ENCODE peak calls at places on chromosomes 16 and 17, in four cellular contexts. W is stomach, O is A549, A is ovary. S is an unnamed sample.

GRCh38 chr17:16938031-16938430 is 33.9 kb downstream of the TNFRSF13B start:
- DNase-seq in W (peak; percentile 8), O (no peak), A (no peak), S (no peak)

GRCh38 chr17:69474171-69474831 is 59.8 kb downstream of the MAP2K6 start:
- DNase-seq in W (no peak), O (no peak), A (no peak), S (no peak)

GRCh38 chr17:39628655-39629493 is 2.1 kb downstream of the PPP1R1B start:
- DNase-seq in W (peak; percentile 49), O (no peak), A (no peak), S (no peak)

GRCh38 chr17:61514491-61514890 is 62.3 kb downstream of the TBX4 start:
- DNase-seq in W (no peak), O (no peak), A (no peak), S (no peak)

GRCh38 chr16:77596243-77596642 is 126.1 kb upstream of the NUDT7 start:
- DNase-seq in W (no peak), O (no peak), A (no peak), S (no peak)

GRCh38 chr17:34156741-34157589 is 98.1 kb upstream of the CCL2 start:
- DNase-seq in W (no peak), O (no peak), A (no peak), S (no peak)

GRCh38 chr17:8610558-8610957 is 20.0 kb downstream of the MYH10 start:
- DNase-seq in W (no peak), O (no peak), A (no peak), S (no peak)

GRCh38 chr16:58306327-58306726 is 11.5 kb upstream of the PRSS54 start:
- DNase-seq in W (peak; percentile 56), O (no peak), A (no peak), S (no peak)

GRCh38 chr17:42704495-42705494 is 22.5 kb downstream of the CNTNAP1 start:
- DNase-seq in W (no peak), O (no peak), A (no peak), S (no peak)

GRCh38 chr17:34769049-34769448 is 189.7 kb downstream of the TMEM132E start:
- DNase-seq in W (no peak), O (no peak), A (no peak), S (no peak)

GRCh38 chr16:68455631-68456030 is 7.3 kb upstream of the SMPD3 start:
- DNase-seq in W (no peak), O (no peak), A (no peak), S (no peak)

GRCh38 chr17:46783031-46783593 is 35.4 kb downstream of the WNT3 start:
- DNase-seq in W (peak; percentile 76), O (no peak), A (no peak), S (no peak)

GRCh38 chr16:85483424-85483823 is 129.7 kb upstream of the GSE1 start:
- DNase-seq in W (no peak), O (no peak), A (no peak), S (no peak)

GRCh38 chr17:74992223-74992622 is 4.8 kb downstream of the CDR2L start:
- DNase-seq in W (no peak), O (no peak), A (no peak), S (no peak)

GRCh38 chr16:6081320-6081976 is 983.9 kb upstream of the EEF2KMT start:
- DNase-seq in W (no peak), O (peak; percentile 7), A (no peak), S (peak; percentile 10)

GRCh38 chr16:72367841-72368240 is 195.9 kb upstream of the PMFBP1 start:
- DNase-seq in W (no peak), O (no peak), A (no peak), S (no peak)

GRCh38 chr17:83137523-83137922 is 58.1 kb downstream of the METRNL start:
- DNase-seq in W (no peak), O (no peak), A (peak; percentile 4), S (no peak)

GRCh38 chr17:81306491-81306890 is 11.4 kb upstream of the SLC38A10 start:
- DNase-seq in W (no peak), O (no peak), A (no peak), S (no peak)

GRCh38 chr16:35743101-35743692 is 2283.8 kb downstream of the TP53TG3F start:
- DNase-seq in W (no peak), O (no peak), A (no peak), S (no peak)

GRCh38 chr17:10857976-10858375 is 20.1 kb upstream of the PIRT start:
- DNase-seq in W (no peak), O (no peak), A (no peak), S (no peak)

GRCh38 chr17:58991718-58992331 is 114.9 kb downstream of the TRIM37 start:
- DNase-seq in W (peak; percentile 46), O (no peak), A (no peak), S (peak; percentile 15)

DNA sequence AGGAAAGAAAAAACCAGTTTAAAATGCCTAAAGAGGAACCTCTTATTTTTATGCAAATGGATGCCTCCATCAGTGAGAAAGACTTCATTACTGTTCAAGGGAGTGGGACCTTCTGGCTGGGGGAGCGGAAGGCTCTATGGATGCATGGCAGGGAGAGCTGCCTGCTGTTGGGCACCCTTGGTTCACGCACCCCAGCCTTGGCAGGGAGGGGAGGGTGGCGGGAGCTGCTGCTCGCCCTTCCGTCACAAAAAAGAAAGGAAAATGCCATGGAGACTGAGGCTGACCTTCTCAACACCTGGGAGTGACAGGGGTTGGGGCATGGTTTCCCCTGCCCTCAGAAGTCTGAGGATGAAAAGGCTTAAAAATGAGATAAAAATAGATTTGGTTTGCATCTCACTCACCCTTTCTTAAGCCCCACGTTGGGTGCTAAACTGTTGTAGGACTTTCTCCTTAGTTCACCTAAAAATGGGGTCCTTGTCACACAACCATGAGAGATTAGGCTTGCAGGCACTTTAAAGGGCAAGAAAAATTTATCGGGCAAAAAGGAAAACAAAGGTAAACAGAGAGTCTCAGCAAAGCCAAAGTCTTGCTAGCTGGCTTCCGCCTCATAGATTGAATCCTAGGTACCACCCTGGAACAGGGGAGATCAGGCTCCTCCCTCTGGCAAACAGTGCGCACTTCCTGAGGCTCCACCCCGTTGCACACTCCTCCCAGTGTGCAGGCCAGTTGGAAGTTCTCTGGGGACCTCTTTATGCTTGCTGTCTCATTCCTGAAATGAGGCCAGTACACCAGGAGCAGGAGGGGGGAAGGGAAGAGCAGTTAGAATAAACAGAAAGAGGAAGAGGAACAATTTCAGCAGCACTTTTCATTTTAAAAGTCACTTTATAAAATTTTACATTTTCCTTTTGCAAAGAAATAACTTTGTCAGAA is 31.6 kb downstream of the PHKB start:
- DNase-seq in W (peak; percentile 47), O (no peak), A (peak; percentile 21), S (no peak)
- TF ChIP-seq POLR2A in W (no peak), O (no peak), A (no peak), S (no peak)

DNA sequence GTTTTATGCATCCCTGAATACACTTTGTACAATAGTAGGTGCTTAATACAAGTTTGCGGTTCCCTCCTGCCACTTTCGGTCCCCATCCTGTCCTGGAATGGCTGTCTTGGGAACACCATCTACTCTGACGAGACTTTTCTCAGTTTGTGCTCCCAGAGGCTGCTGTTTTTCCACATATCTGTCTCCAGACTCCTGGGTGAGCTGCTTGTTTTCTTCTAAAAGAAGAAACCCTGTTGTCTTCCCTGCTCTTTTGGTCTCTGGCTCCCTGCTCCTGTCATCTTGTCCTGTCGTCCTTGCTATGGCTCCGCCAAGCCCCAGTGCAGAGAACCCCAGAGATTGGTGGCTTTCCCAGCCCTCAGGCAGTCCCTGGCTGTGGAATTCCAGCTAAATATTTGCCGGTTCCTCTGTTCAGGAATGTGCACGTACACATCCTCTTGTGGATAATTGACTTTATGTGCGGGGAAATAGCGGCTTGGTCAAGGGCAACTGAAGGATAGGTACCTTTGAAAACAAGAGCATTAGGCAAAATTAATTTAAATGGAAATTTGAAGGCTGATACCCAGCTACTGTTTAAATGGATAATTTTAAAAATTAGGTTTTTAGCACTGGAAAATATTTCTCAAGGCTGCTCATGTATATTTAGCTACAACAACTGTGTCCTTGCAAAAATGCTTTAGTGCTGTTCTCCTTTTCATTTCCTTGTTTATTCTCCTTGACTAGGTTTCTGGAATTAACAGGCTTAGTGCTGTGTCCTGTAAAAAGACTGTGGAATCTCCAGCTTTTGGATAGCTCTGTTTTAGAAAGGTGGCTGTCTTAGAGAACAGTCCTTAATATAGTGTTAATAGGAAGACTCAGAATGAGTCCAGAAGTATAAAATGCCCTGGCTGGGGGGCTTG is 50.2 kb upstream of the SLC12A3 start:
- DNase-seq in W (no peak), O (peak; percentile 67), A (no peak), S (no peak)
- TF ChIP-seq POLR2A in W (no peak), O (no peak), A (no peak), S (no peak)

DNA sequence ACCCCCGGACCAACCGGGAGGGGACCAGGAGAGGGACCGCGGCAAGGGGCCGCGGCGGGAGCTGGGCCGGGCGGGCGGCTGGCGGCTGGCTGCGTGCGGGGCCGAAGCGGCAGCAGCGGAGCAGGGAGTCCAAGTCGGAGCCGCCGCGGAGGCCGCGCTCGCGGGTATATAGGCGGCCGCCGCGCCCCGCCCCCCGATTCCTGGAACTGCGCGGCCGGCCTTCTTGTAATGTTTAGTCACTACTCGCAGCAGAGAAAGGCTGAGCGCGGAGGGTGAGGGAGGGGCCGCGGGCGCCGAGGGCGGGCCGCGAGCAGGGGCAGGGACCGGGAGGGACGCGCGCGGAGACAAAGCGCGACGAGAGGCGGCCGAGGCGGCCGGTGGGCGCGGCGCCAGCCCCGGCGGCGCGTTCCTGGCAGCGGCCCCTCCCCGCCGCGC is at the start of gene SOCS3:
- DNase-seq in W (peak; percentile 95), O (peak; percentile 98), A (peak; percentile 92), S (peak; percentile 97)
- TF ChIP-seq POLR2A in W (no peak), O (peak; percentile 96), A (peak; percentile 97), S (peak; percentile 97)

DNA sequence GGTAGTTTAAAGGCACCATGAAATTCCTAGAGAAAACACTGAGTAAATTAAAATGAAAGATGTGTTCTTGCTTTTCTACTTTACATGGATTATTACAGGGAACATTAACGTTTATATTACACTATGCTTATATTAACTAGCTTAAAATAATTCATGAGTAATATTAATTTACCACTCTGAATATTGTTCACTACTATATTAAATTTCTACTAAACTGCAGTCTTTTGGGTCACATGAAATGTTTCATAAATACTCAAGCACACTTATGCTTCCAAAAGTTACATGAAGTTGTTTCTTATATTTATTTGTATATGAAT is 3.4 kb upstream of the MAP1LC3B start:
- DNase-seq in W (no peak), O (no peak), A (no peak), S (no peak)
- TF ChIP-seq POLR2A in W (no peak), O (no peak), A (no peak), S (no peak)

DNA sequence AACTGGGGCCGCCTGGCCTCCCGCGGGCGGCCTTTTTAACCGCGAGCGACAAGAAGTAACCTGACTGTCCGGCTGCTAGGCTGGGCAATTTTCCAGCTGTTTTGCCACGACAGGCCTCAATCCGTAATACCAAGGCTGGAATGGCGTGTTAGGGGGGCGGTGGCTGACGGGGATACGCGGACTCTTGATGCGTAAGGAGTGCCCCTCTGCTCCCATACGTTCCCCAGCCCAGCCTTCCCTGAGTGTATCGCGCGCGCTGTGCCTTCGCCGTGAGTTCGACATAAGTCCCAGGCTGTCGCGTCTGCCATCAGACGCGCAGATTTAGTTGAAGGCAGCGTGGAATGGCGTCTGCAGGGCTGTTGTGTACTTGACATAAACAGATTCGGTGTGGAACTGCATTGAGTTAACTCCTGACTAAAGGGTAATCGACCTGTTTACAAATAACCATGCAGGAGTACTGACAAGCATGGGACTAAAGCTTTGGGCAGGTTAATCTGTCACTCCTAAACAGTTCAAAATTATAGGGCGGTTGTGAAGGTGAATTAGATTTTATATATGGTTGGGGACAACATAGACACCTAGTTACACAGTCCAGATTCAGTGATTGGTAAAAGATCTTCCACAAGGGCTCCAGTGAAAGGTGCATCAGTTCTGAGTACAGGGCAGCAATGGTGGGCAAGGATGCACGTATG is 16.6 kb upstream of the ERN1 start:
- DNase-seq in W (peak; percentile 65), O (peak; percentile 31), A (peak; percentile 79), S (no peak)
- TF ChIP-seq POLR2A in W (no peak), O (peak; percentile 83), A (no peak), S (peak; percentile 34)

S was measured in H54.